ENCODE peak calls at places on chromosomes 7 and 10, in seven cellular contexts. One of them, this sample, is unnamed.

GRCh38 chr7:100887955-100888481 is 1.5 kb downstream of the UFSP1 start:
- DNase-seq in astrocyte: no peak
- DNase-seq in hepatocyte: no peak
- DNase-seq in esophagus squamous epithelium: no peak
- DNase-seq in left ventricle myocardium inferior: no peak
- DNase-seq in suprapubic skin: no peak
- DNase-seq in CD8-positive, alpha-beta T cell: no peak
- DNase-seq in this sample: no peak

GRCh38 chr7:139034855-139035587 is 821 bp downstream of the ZC3HAV1L start:
- DNase-seq in CD8-positive, alpha-beta T cell: no peak
- DNase-seq in left ventricle myocardium inferior: peak; percentile 46
- DNase-seq in hepatocyte: peak; percentile 49
- DNase-seq in astrocyte: peak; percentile 28
- DNase-seq in esophagus squamous epithelium: no peak
- DNase-seq in suprapubic skin: no peak
- DNase-seq in this sample: peak; percentile 40

GRCh38 chr7:151113344-151114150 is 27.3 kb downstream of the AGAP3 start:
- DNase-seq in hepatocyte: peak; percentile 69
- DNase-seq in esophagus squamous epithelium: no peak
- DNase-seq in astrocyte: peak; percentile 96
- DNase-seq in left ventricle myocardium inferior: no peak
- DNase-seq in suprapubic skin: no peak
- DNase-seq in CD8-positive, alpha-beta T cell: no peak
- DNase-seq in this sample: peak; percentile 33

GRCh38 chr10:69007260-69007659 is 18.7 kb downstream of the KIFBP start:
- DNase-seq in CD8-positive, alpha-beta T cell: no peak
- DNase-seq in hepatocyte: no peak
- DNase-seq in astrocyte: no peak
- DNase-seq in left ventricle myocardium inferior: no peak
- DNase-seq in suprapubic skin: no peak
- DNase-seq in esophagus squamous epithelium: no peak
- DNase-seq in this sample: no peak

GRCh38 chr7:64874114-64874513 is 29.0 kb upstream of the ZNF273 start:
- DNase-seq in left ventricle myocardium inferior: no peak
- DNase-seq in CD8-positive, alpha-beta T cell: no peak
- DNase-seq in suprapubic skin: no peak
- DNase-seq in astrocyte: peak; percentile 30
- DNase-seq in hepatocyte: no peak
- DNase-seq in esophagus squamous epithelium: no peak
- DNase-seq in this sample: no peak

GRCh38 chr7:2248984-2249694 is 7.1 kb downstream of the NUDT1 start:
- DNase-seq in esophagus squamous epithelium: no peak
- DNase-seq in astrocyte: peak; percentile 94
- DNase-seq in CD8-positive, alpha-beta T cell: no peak
- DNase-seq in left ventricle myocardium inferior: peak; percentile 57
- DNase-seq in suprapubic skin: no peak
- DNase-seq in hepatocyte: peak; percentile 41
- DNase-seq in this sample: peak; percentile 82

GRCh38 chr10:30917790-30918189 is 113.9 kb downstream of the ZNF438 start:
- DNase-seq in CD8-positive, alpha-beta T cell: no peak
- DNase-seq in esophagus squamous epithelium: no peak
- DNase-seq in astrocyte: no peak
- DNase-seq in suprapubic skin: no peak
- DNase-seq in left ventricle myocardium inferior: no peak
- DNase-seq in hepatocyte: no peak
- DNase-seq in this sample: no peak

GRCh38 chr10:124699471-124700292 is 44.5 kb downstream of the FAM53B start:
- DNase-seq in suprapubic skin: no peak
- DNase-seq in CD8-positive, alpha-beta T cell: no peak
- DNase-seq in hepatocyte: no peak
- DNase-seq in esophagus squamous epithelium: no peak
- DNase-seq in astrocyte: no peak
- DNase-seq in left ventricle myocardium inferior: peak; percentile 69
- DNase-seq in this sample: no peak

GRCh38 chr10:32846974-32847373 is 111.1 kb downstream of the ITGB1 start:
- DNase-seq in left ventricle myocardium inferior: no peak
- DNase-seq in hepatocyte: no peak
- DNase-seq in esophagus squamous epithelium: no peak
- DNase-seq in suprapubic skin: no peak
- DNase-seq in CD8-positive, alpha-beta T cell: no peak
- DNase-seq in astrocyte: no peak
- DNase-seq in this sample: no peak

GRCh38 chr10:6878067-6878412 is 298.0 kb upstream of the PRKCQ start:
- DNase-seq in suprapubic skin: no peak
- DNase-seq in hepatocyte: no peak
- DNase-seq in CD8-positive, alpha-beta T cell: no peak
- DNase-seq in left ventricle myocardium inferior: no peak
- DNase-seq in astrocyte: peak; percentile 26
- DNase-seq in esophagus squamous epithelium: no peak
- DNase-seq in this sample: no peak

GRCh38 chr7:92836489-92837213 is at the start of gene CDK6:
- DNase-seq in esophagus squamous epithelium: no peak
- DNase-seq in left ventricle myocardium inferior: peak; percentile 64
- DNase-seq in hepatocyte: peak; percentile 85
- DNase-seq in CD8-positive, alpha-beta T cell: peak; percentile 48
- DNase-seq in suprapubic skin: peak; percentile 79
- DNase-seq in astrocyte: peak; percentile 61
- DNase-seq in this sample: peak; percentile 66

GRCh38 chr10:24039331-24039730 is 169.6 kb upstream of the KIAA1217 start:
- DNase-seq in CD8-positive, alpha-beta T cell: no peak
- DNase-seq in esophagus squamous epithelium: no peak
- DNase-seq in hepatocyte: no peak
- DNase-seq in astrocyte: no peak
- DNase-seq in left ventricle myocardium inferior: no peak
- DNase-seq in suprapubic skin: no peak
- DNase-seq in this sample: no peak

GRCh38 chr10:130191380-130191779 is 55.2 kb downstream of the GLRX3 start:
- DNase-seq in CD8-positive, alpha-beta T cell: no peak
- DNase-seq in hepatocyte: no peak
- DNase-seq in esophagus squamous epithelium: no peak
- DNase-seq in left ventricle myocardium inferior: no peak
- DNase-seq in astrocyte: no peak
- DNase-seq in suprapubic skin: no peak
- DNase-seq in this sample: no peak

GRCh38 chr7:157224627-157225026 is 85.9 kb downstream of the UBE3C start:
- DNase-seq in suprapubic skin: no peak
- DNase-seq in esophagus squamous epithelium: no peak
- DNase-seq in left ventricle myocardium inferior: no peak
- DNase-seq in CD8-positive, alpha-beta T cell: no peak
- DNase-seq in hepatocyte: peak; percentile 43
- DNase-seq in astrocyte: peak; percentile 42
- DNase-seq in this sample: peak; percentile 25

GRCh38 chr7:157234271-157234670 is 95.5 kb downstream of the UBE3C start:
- DNase-seq in astrocyte: no peak
- DNase-seq in esophagus squamous epithelium: no peak
- DNase-seq in CD8-positive, alpha-beta T cell: no peak
- DNase-seq in suprapubic skin: no peak
- DNase-seq in left ventricle myocardium inferior: no peak
- DNase-seq in hepatocyte: no peak
- DNase-seq in this sample: no peak

GRCh38 chr7:157233677-157234076 is 95.0 kb downstream of the UBE3C start:
- DNase-seq in esophagus squamous epithelium: no peak
- DNase-seq in CD8-positive, alpha-beta T cell: no peak
- DNase-seq in left ventricle myocardium inferior: no peak
- DNase-seq in suprapubic skin: no peak
- DNase-seq in astrocyte: peak; percentile 12
- DNase-seq in hepatocyte: no peak
- DNase-seq in this sample: no peak

GRCh38 chr7:157228864-157229422 is 90.2 kb downstream of the UBE3C start:
- DNase-seq in CD8-positive, alpha-beta T cell: peak; percentile 4
- DNase-seq in astrocyte: no peak
- DNase-seq in left ventricle myocardium inferior: no peak
- DNase-seq in suprapubic skin: no peak
- DNase-seq in hepatocyte: peak; percentile 19
- DNase-seq in esophagus squamous epithelium: no peak
- DNase-seq in this sample: peak; percentile 36
- TF ChIP-seq CTCF in CD8-positive, alpha-beta T cell: peak; percentile 16
- TF ChIP-seq CTCF in astrocyte: peak; percentile 35
- TF ChIP-seq CTCF in left ventricle myocardium inferior: peak; percentile 46
- TF ChIP-seq CTCF in suprapubic skin: peak; percentile 32
- TF ChIP-seq CTCF in hepatocyte: peak; percentile 29
- TF ChIP-seq CTCF in esophagus squamous epithelium: no peak
- TF ChIP-seq CTCF in this sample: peak; percentile 28

GRCh38 chr10:22643116-22643515 is 71.3 kb downstream of the PIP4K2A start:
- DNase-seq in hepatocyte: no peak
- DNase-seq in esophagus squamous epithelium: no peak
- DNase-seq in suprapubic skin: no peak
- DNase-seq in CD8-positive, alpha-beta T cell: no peak
- DNase-seq in astrocyte: no peak
- DNase-seq in left ventricle myocardium inferior: no peak
- DNase-seq in this sample: no peak

GRCh38 chr10:22640351-22640750 is 74.0 kb downstream of the PIP4K2A start:
- DNase-seq in hepatocyte: no peak
- DNase-seq in left ventricle myocardium inferior: no peak
- DNase-seq in esophagus squamous epithelium: no peak
- DNase-seq in CD8-positive, alpha-beta T cell: no peak
- DNase-seq in suprapubic skin: no peak
- DNase-seq in astrocyte: no peak
- DNase-seq in this sample: no peak

GRCh38 chr10:22638863-22639262 is 75.5 kb downstream of the PIP4K2A start:
- DNase-seq in CD8-positive, alpha-beta T cell: no peak
- DNase-seq in left ventricle myocardium inferior: no peak
- DNase-seq in hepatocyte: no peak
- DNase-seq in astrocyte: no peak
- DNase-seq in esophagus squamous epithelium: no peak
- DNase-seq in suprapubic skin: no peak
- DNase-seq in this sample: no peak

GRCh38 chr10:22643696-22644621 is 70.4 kb downstream of the PIP4K2A start:
- DNase-seq in suprapubic skin: no peak
- DNase-seq in hepatocyte: no peak
- DNase-seq in CD8-positive, alpha-beta T cell: no peak
- DNase-seq in astrocyte: no peak
- DNase-seq in esophagus squamous epithelium: no peak
- DNase-seq in left ventricle myocardium inferior: no peak
- DNase-seq in this sample: no peak

DNA sequence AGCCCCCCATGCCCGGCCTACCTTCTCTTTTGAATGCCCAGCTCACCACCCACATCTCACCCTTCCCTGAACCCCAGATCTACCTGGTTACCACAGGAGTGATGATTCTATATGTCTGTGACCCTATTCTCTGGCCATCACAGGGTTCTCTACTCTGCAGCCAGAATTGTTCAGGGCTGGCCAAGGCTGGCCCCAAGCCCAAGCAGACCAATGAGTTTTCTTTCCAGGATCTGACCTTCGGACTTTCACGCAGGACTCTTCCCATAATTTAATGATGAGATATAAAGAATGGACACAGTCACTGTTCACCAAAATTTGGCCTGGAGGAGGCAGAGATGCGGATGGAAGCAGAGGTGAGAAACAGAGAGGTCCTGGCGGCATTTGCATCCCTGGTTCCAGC is 72.6 kb downstream of the PIP4K2A start:
- DNase-seq in CD8-positive, alpha-beta T cell: no peak
- DNase-seq in suprapubic skin: no peak
- DNase-seq in hepatocyte: no peak
- DNase-seq in left ventricle myocardium inferior: no peak
- DNase-seq in esophagus squamous epithelium: no peak
- DNase-seq in astrocyte: no peak
- DNase-seq in this sample: no peak
- H3K4me1 ChIP-seq in CD8-positive, alpha-beta T cell: peaks cover 84% of the 10 kb centered on the region
- H3K4me1 ChIP-seq in suprapubic skin: peaks cover under 1% of the 10 kb centered on the region
- H3K4me1 ChIP-seq in hepatocyte: no peaks in the 10 kb centered on the region
- H3K4me1 ChIP-seq in left ventricle myocardium inferior: peaks cover 16% of the 10 kb centered on the region
- H3K4me1 ChIP-seq in esophagus squamous epithelium: peaks cover 23% of the 10 kb centered on the region
- H3K4me1 ChIP-seq in astrocyte: no peaks in the 10 kb centered on the region
- H3K4me1 ChIP-seq in this sample: peaks cover 2% of the 10 kb centered on the region

DNA sequence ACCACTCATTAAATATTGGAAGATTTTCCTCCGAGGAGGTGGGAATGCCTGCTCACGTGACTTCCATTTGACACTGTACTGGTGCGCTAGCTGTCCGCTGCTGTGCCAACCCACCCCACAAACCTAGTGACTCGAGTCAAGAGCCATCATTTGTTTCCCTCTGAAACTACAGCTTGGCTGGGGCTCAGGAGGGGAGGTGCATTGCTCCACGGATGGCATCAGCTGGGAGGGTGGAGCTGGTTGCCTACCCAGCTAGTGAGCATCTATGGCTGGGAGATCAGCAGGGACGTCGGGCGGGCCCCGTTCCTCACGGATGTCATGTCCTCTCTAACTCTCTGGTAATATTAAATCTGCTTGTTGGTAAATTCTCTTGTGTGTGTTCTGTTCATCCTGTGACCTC is 9.5 kb upstream of the FOXL3 start:
- DNase-seq in hepatocyte: no peak
- DNase-seq in astrocyte: no peak
- DNase-seq in left ventricle myocardium inferior: peak; percentile 3
- DNase-seq in suprapubic skin: no peak
- DNase-seq in CD8-positive, alpha-beta T cell: no peak
- DNase-seq in esophagus squamous epithelium: no peak
- DNase-seq in this sample: no peak
- H3K27me3 ChIP-seq in hepatocyte: no peaks in the 10 kb centered on the region
- H3K27me3 ChIP-seq in astrocyte: peaks cover 5% of the 10 kb centered on the region
- H3K27me3 ChIP-seq in left ventricle myocardium inferior: peaks cover 48% of the 10 kb centered on the region
- H3K27me3 ChIP-seq in suprapubic skin: peaks cover 15% of the 10 kb centered on the region
- H3K27me3 ChIP-seq in CD8-positive, alpha-beta T cell: no peaks in the 10 kb centered on the region
- H3K27me3 ChIP-seq in esophagus squamous epithelium: peaks cover 68% of the 10 kb centered on the region
- H3K27me3 ChIP-seq in this sample: peaks cover 2% of the 10 kb centered on the region

GRCh38 chr7:6590645-6591110 is 857 bp downstream of the INTS15 start:
- DNase-seq in esophagus squamous epithelium: no peak
- DNase-seq in left ventricle myocardium inferior: no peak
- DNase-seq in suprapubic skin: no peak
- DNase-seq in astrocyte: no peak
- DNase-seq in hepatocyte: no peak
- DNase-seq in CD8-positive, alpha-beta T cell: no peak
- DNase-seq in this sample: no peak

GRCh38 chr7:6589151-6589828 is 531 bp upstream of the INTS15 start:
- DNase-seq in suprapubic skin: no peak
- DNase-seq in hepatocyte: no peak
- DNase-seq in left ventricle myocardium inferior: no peak
- DNase-seq in esophagus squamous epithelium: no peak
- DNase-seq in astrocyte: no peak
- DNase-seq in CD8-positive, alpha-beta T cell: no peak
- DNase-seq in this sample: no peak

GRCh38 chr7:6588566-6588965 is 1.3 kb upstream of the INTS15 start:
- DNase-seq in hepatocyte: no peak
- DNase-seq in suprapubic skin: no peak
- DNase-seq in left ventricle myocardium inferior: no peak
- DNase-seq in astrocyte: no peak
- DNase-seq in CD8-positive, alpha-beta T cell: no peak
- DNase-seq in esophagus squamous epithelium: no peak
- DNase-seq in this sample: no peak

DNA sequence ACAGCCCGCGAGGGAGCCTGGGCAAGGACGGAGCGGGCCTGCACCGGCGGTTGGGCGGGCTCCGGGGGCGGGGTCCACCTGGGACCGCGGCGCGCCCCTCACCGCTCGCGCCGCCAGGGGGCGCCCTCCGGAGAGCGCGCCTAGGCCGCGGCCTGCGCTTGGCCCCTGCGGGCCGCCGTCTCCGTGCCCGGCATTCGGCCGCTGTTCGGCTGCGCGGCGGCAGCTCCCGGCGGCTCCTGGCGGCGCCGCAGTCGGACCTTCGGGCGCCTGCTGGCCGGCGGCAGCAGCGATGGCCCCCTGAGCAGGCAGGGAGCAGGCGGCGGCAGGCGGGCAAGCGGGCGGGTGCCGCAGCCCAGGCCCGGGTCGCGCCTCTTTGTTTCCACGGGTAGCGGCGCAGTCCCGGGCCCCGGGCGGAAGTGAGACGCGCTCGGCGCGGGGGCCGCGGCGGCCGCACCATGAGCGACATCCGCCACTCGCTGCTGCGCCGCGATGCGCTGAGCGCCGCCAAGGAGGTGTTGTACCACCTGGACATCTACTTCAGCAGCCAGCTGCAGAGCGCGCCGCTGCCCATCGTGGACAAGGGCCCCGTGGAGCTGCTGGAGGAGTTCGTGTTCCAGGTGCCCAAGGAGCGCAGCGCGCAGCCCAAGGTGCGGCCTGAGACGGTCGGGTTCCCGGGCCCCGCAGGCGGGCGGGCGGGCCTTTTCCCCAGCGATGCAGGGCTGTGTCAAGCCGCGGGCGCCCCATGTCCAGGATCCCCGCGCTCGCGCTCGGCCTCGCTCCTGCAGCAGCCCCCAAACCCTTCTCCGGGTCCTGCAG is at the start of gene INTS15:
- DNase-seq in CD8-positive, alpha-beta T cell: peak; percentile 73
- DNase-seq in esophagus squamous epithelium: no peak
- DNase-seq in left ventricle myocardium inferior: peak; percentile 77
- DNase-seq in suprapubic skin: peak; percentile 85
- DNase-seq in hepatocyte: peak; percentile 94
- DNase-seq in astrocyte: peak; percentile 62
- DNase-seq in this sample: peak; percentile 70
- TF ChIP-seq CTCF in CD8-positive, alpha-beta T cell: peak; percentile 56
- TF ChIP-seq CTCF in esophagus squamous epithelium: peak; percentile 96
- TF ChIP-seq CTCF in left ventricle myocardium inferior: peak; percentile 91
- TF ChIP-seq CTCF in suprapubic skin: peak; percentile 91
- TF ChIP-seq CTCF in hepatocyte: peak; percentile 56
- TF ChIP-seq CTCF in astrocyte: peak; percentile 31
- TF ChIP-seq CTCF in this sample: peak; percentile 57